ENCODE peak calls at places on chromosome 19, in six cellular contexts. Q is SK-N-SH; V is activated CD4-positive, alpha-beta memory T cell treated with anti-CD3 and anti-CD28 coated beads, Interleukin-2, amount 10 ng/mL, durations not matched to agents 7 days and 5 days; M is HTR-8/SVneo; H is NCI-H69; K is activated CD8-positive, alpha-beta memory T cell treated with anti-CD3 and anti-CD28 coated beads for 1 hour. B is an unnamed sample.

GRCh38 chr19:18833849-18834643 is 2.3 kb downstream of the UPF1 start:
- DNase-seq in H (peak), K (no peak), V (no peak), Q (no peak), M (no peak), B (no peak)

GRCh38 chr19:4430760-4431159 is 26.8 kb downstream of the UBXN6 start:
- DNase-seq in Q (no peak), K (no peak), H (no peak), M (no peak), V (no peak), B (no peak)

GRCh38 chr19:12052057-12052570 is 647 bp downstream of the ZNF878 start:
- DNase-seq in M (peak), V (no peak), Q (peak), H (peak), K (no peak), B (no peak)

GRCh38 chr19:30567535-30568232 is 195.5 kb downstream of the ZNF536 start:
- DNase-seq in M (no peak), Q (peak), V (no peak), K (no peak), H (no peak), B (no peak)

GRCh38 chr19:38134538-38135149 is 89.4 kb downstream of the DPF1 start:
- DNase-seq in M (no peak), H (peak), K (no peak), Q (peak), V (peak), B (no peak)

GRCh38 chr19:17406887-17407196 is 1.4 kb upstream of the BST2 start:
- DNase-seq in Q (no peak), H (no peak), K (no peak), V (no peak), M (no peak), B (no peak)

GRCh38 chr19:4867534-4868285 is at the start of gene PLIN3:
- DNase-seq in H (peak), K (peak), V (peak), Q (peak), M (peak), B (peak)

GRCh38 chr19:37845932-37846331 is 60.5 kb downstream of the WDR87 start:
- DNase-seq in V (no peak), K (no peak), M (no peak), H (no peak), Q (no peak), B (no peak)

GRCh38 chr19:52170863-52171320 is 529 bp downstream of the ZNF836 start:
- DNase-seq in Q (peak), K (no peak), V (peak), M (no peak), H (peak), B (no peak)

GRCh38 chr19:56877069-56877715 is 36.7 kb upstream of the PEG3 start:
- DNase-seq in H (no peak), Q (no peak), M (no peak), V (no peak), K (no peak), B (no peak)

GRCh38 chr19:35641515-35642151 is at the start of gene ETV2:
- DNase-seq in V (peak), H (no peak), M (no peak), Q (peak), K (no peak), B (no peak)

GRCh38 chr19:4534836-4535658 is at the start of gene PLIN5:
- DNase-seq in M (peak), V (no peak), Q (peak), K (no peak), H (peak), B (no peak)

B was measured in caudate nucleus.